ENCODE peak calls at places on chromosomes 3 and 15, in ten cellular contexts. One of them, this sample, is unnamed.

GRCh38 chr3:141011511-141012262 is 39.5 kb upstream of the SPSB4 start:
- DNase-seq in right lobe of liver: peak
- DNase-seq in breast epithelium: peak
- DNase-seq in uterus: peak
- DNase-seq in heart left ventricle: peak
- DNase-seq in brain microvascular endothelial cell: peak
- DNase-seq in right cardiac atrium: peak
- DNase-seq in hepatocyte: peak
- DNase-seq in cardiac muscle cell: peak
- DNase-seq in GM23248: peak
- DNase-seq in this sample: peak

GRCh38 chr15:53454843-53455721 is 304.4 kb downstream of the WDR72 start:
- DNase-seq in breast epithelium: no peak
- DNase-seq in heart left ventricle: no peak
- DNase-seq in uterus: no peak
- DNase-seq in hepatocyte: peak
- DNase-seq in brain microvascular endothelial cell: no peak
- DNase-seq in GM23248: no peak
- DNase-seq in right cardiac atrium: no peak
- DNase-seq in right lobe of liver: no peak
- DNase-seq in cardiac muscle cell: no peak
- DNase-seq in this sample: no peak

GRCh38 chr15:75723847-75724660 is 11.4 kb upstream of the CSPG4 start:
- DNase-seq in GM23248: peak
- DNase-seq in uterus: peak
- DNase-seq in cardiac muscle cell: peak
- DNase-seq in hepatocyte: peak
- DNase-seq in breast epithelium: peak
- DNase-seq in right lobe of liver: peak
- DNase-seq in brain microvascular endothelial cell: peak
- DNase-seq in right cardiac atrium: peak
- DNase-seq in heart left ventricle: peak
- DNase-seq in this sample: peak

GRCh38 chr15:50134524-50135024 is 15.5 kb upstream of the ATP8B4 start:
- DNase-seq in hepatocyte: no peak
- DNase-seq in heart left ventricle: no peak
- DNase-seq in uterus: no peak
- DNase-seq in GM23248: peak
- DNase-seq in breast epithelium: no peak
- DNase-seq in right lobe of liver: no peak
- DNase-seq in right cardiac atrium: no peak
- DNase-seq in cardiac muscle cell: peak
- DNase-seq in brain microvascular endothelial cell: peak
- DNase-seq in this sample: no peak

GRCh38 chr15:99546436-99547100 is 19.2 kb upstream of the MEF2A start:
- DNase-seq in hepatocyte: no peak
- DNase-seq in heart left ventricle: no peak
- DNase-seq in brain microvascular endothelial cell: no peak
- DNase-seq in right cardiac atrium: no peak
- DNase-seq in GM23248: no peak
- DNase-seq in right lobe of liver: no peak
- DNase-seq in cardiac muscle cell: no peak
- DNase-seq in uterus: no peak
- DNase-seq in breast epithelium: no peak
- DNase-seq in this sample: no peak

GRCh38 chr15:70215951-70216350 is 118.2 kb upstream of the TLE3 start:
- DNase-seq in breast epithelium: no peak
- DNase-seq in hepatocyte: no peak
- DNase-seq in uterus: no peak
- DNase-seq in cardiac muscle cell: no peak
- DNase-seq in right lobe of liver: peak
- DNase-seq in heart left ventricle: no peak
- DNase-seq in brain microvascular endothelial cell: no peak
- DNase-seq in GM23248: no peak
- DNase-seq in right cardiac atrium: no peak
- DNase-seq in this sample: no peak

GRCh38 chr15:95875141-95875643 is 455.3 kb upstream of the NR2F2 start:
- DNase-seq in hepatocyte: no peak
- DNase-seq in heart left ventricle: no peak
- DNase-seq in right lobe of liver: no peak
- DNase-seq in cardiac muscle cell: peak
- DNase-seq in breast epithelium: no peak
- DNase-seq in GM23248: peak
- DNase-seq in right cardiac atrium: no peak
- DNase-seq in brain microvascular endothelial cell: peak
- DNase-seq in uterus: peak
- DNase-seq in this sample: no peak

GRCh38 chr3:105965384-105965783 is 96.6 kb upstream of the CBLB start:
- DNase-seq in right lobe of liver: no peak
- DNase-seq in heart left ventricle: no peak
- DNase-seq in breast epithelium: no peak
- DNase-seq in right cardiac atrium: no peak
- DNase-seq in GM23248: peak
- DNase-seq in brain microvascular endothelial cell: peak
- DNase-seq in hepatocyte: no peak
- DNase-seq in cardiac muscle cell: peak
- DNase-seq in uterus: no peak
- DNase-seq in this sample: no peak

GRCh38 chr3:102390465-102390864 is 44.4 kb upstream of the ZPLD1 start:
- DNase-seq in breast epithelium: no peak
- DNase-seq in brain microvascular endothelial cell: no peak
- DNase-seq in right lobe of liver: no peak
- DNase-seq in cardiac muscle cell: no peak
- DNase-seq in hepatocyte: no peak
- DNase-seq in uterus: no peak
- DNase-seq in heart left ventricle: no peak
- DNase-seq in GM23248: no peak
- DNase-seq in right cardiac atrium: no peak
- DNase-seq in this sample: no peak

GRCh38 chr15:74206801-74207281 is 4.3 kb upstream of the STRA6 start:
- DNase-seq in brain microvascular endothelial cell: no peak
- DNase-seq in GM23248: no peak
- DNase-seq in heart left ventricle: no peak
- DNase-seq in right lobe of liver: no peak
- DNase-seq in uterus: no peak
- DNase-seq in right cardiac atrium: no peak
- DNase-seq in cardiac muscle cell: peak
- DNase-seq in hepatocyte: peak
- DNase-seq in breast epithelium: no peak
- DNase-seq in this sample: no peak

GRCh38 chr3:128488995-128489859 is 3.8 kb downstream of the GATA2 start:
- DNase-seq in right cardiac atrium: peak
- DNase-seq in heart left ventricle: peak
- DNase-seq in GM23248: peak
- DNase-seq in breast epithelium: no peak
- DNase-seq in hepatocyte: peak
- DNase-seq in cardiac muscle cell: peak
- DNase-seq in right lobe of liver: no peak
- DNase-seq in brain microvascular endothelial cell: no peak
- DNase-seq in uterus: peak
- DNase-seq in this sample: no peak

DNA sequence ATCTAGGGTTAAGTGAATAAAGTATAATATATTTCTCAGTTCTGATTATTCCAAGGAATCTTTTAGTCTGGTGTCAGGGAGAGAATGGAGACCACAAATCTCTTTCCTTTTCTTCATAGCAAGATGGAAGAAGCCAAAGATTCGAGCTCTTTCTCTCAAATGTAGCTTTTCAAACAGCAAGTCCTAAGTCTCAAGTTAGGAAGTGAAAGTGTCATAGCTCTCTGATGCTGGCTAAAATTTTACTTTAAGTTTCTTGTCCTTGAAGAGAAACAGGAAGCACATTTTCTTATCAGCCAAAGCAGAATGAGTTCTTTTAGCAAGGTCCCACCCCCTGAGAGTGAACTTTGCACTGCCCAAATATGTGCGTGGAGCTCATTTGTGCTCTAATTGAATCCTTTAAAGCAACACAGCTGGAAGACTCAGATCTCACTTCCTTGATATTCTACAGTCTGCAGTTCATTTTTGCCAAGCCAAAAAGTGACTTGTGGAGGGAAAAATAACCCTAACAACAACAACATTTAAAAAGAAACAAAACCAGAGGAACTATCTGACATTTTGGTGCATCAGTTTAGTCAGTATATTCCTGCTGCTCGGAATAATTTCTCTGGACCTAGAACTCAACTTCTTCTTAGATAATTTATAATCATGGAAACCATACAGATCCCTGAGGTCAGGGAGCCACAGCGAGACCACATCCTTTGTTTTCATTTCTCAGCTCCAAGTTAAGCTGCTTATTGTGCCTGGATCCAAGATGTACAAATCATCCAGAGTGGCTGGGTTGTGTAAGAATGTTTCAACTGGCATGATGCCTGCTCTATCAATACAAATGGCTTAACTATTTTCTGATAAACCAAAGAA is 238.7 kb upstream of the P2RY1 start:
- DNase-seq in brain microvascular endothelial cell: peak
- DNase-seq in hepatocyte: peak
- DNase-seq in right lobe of liver: peak
- DNase-seq in heart left ventricle: peak
- DNase-seq in cardiac muscle cell: peak
- DNase-seq in breast epithelium: no peak
- DNase-seq in GM23248: peak
- DNase-seq in uterus: peak
- DNase-seq in right cardiac atrium: peak
- DNase-seq in this sample: no peak
- H3K4me3 ChIP-seq in brain microvascular endothelial cell: peak
- H3K4me3 ChIP-seq in hepatocyte: no peak
- H3K4me3 ChIP-seq in right lobe of liver: peak
- H3K4me3 ChIP-seq in heart left ventricle: peak
- H3K4me3 ChIP-seq in cardiac muscle cell: no peak
- H3K4me3 ChIP-seq in breast epithelium: no peak
- H3K4me3 ChIP-seq in GM23248: peak
- H3K4me3 ChIP-seq in uterus: no peak
- H3K4me3 ChIP-seq in right cardiac atrium: peak
- H3K4me3 ChIP-seq in this sample: no peak

GRCh38 chr3:61248496-61248895 is 2.8 kb downstream of the FHIT start:
- DNase-seq in uterus: no peak
- DNase-seq in right cardiac atrium: no peak
- DNase-seq in cardiac muscle cell: no peak
- DNase-seq in heart left ventricle: no peak
- DNase-seq in breast epithelium: no peak
- DNase-seq in GM23248: no peak
- DNase-seq in brain microvascular endothelial cell: no peak
- DNase-seq in right lobe of liver: no peak
- DNase-seq in hepatocyte: no peak
- DNase-seq in this sample: no peak
- H3K27ac ChIP-seq in uterus: no peak
- H3K27ac ChIP-seq in right cardiac atrium: no peak
- H3K27ac ChIP-seq in cardiac muscle cell: no peak
- H3K27ac ChIP-seq in heart left ventricle: no peak
- H3K27ac ChIP-seq in breast epithelium: no peak
- H3K27ac ChIP-seq in GM23248: no peak
- H3K27ac ChIP-seq in brain microvascular endothelial cell: no peak
- H3K27ac ChIP-seq in right lobe of liver: no peak
- H3K27ac ChIP-seq in hepatocyte: no peak
- H3K27ac ChIP-seq in this sample: no peak

GRCh38 chr3:58009749-58010535 is 1.7 kb downstream of the FLNB start:
- DNase-seq in GM23248: peak
- DNase-seq in breast epithelium: peak
- DNase-seq in right lobe of liver: peak
- DNase-seq in right cardiac atrium: no peak
- DNase-seq in brain microvascular endothelial cell: no peak
- DNase-seq in cardiac muscle cell: no peak
- DNase-seq in heart left ventricle: no peak
- DNase-seq in hepatocyte: peak
- DNase-seq in uterus: no peak
- DNase-seq in this sample: peak

GRCh38 chr3:58009026-58009748 is 965 bp downstream of the FLNB start:
- DNase-seq in brain microvascular endothelial cell: no peak
- DNase-seq in hepatocyte: peak
- DNase-seq in GM23248: peak
- DNase-seq in uterus: no peak
- DNase-seq in heart left ventricle: no peak
- DNase-seq in breast epithelium: no peak
- DNase-seq in right cardiac atrium: peak
- DNase-seq in right lobe of liver: peak
- DNase-seq in cardiac muscle cell: no peak
- DNase-seq in this sample: peak

GRCh38 chr3:58012302-58012701 is 4.1 kb downstream of the FLNB start:
- DNase-seq in heart left ventricle: no peak
- DNase-seq in uterus: no peak
- DNase-seq in right cardiac atrium: no peak
- DNase-seq in GM23248: no peak
- DNase-seq in right lobe of liver: no peak
- DNase-seq in brain microvascular endothelial cell: no peak
- DNase-seq in cardiac muscle cell: no peak
- DNase-seq in breast epithelium: no peak
- DNase-seq in hepatocyte: no peak
- DNase-seq in this sample: no peak

GRCh38 chr3:58011580-58011979 is 3.4 kb downstream of the FLNB start:
- DNase-seq in breast epithelium: no peak
- DNase-seq in GM23248: no peak
- DNase-seq in hepatocyte: no peak
- DNase-seq in heart left ventricle: no peak
- DNase-seq in uterus: no peak
- DNase-seq in cardiac muscle cell: no peak
- DNase-seq in right cardiac atrium: no peak
- DNase-seq in right lobe of liver: no peak
- DNase-seq in brain microvascular endothelial cell: no peak
- DNase-seq in this sample: no peak

GRCh38 chr3:58010562-58010961 is 2.3 kb downstream of the FLNB start:
- DNase-seq in GM23248: peak
- DNase-seq in cardiac muscle cell: no peak
- DNase-seq in right cardiac atrium: no peak
- DNase-seq in hepatocyte: peak
- DNase-seq in heart left ventricle: no peak
- DNase-seq in uterus: no peak
- DNase-seq in breast epithelium: no peak
- DNase-seq in brain microvascular endothelial cell: no peak
- DNase-seq in right lobe of liver: no peak
- DNase-seq in this sample: no peak
- H3K4me3 ChIP-seq in GM23248: peak
- H3K4me3 ChIP-seq in cardiac muscle cell: no peak
- H3K4me3 ChIP-seq in right cardiac atrium: peak
- H3K4me3 ChIP-seq in hepatocyte: peak
- H3K4me3 ChIP-seq in heart left ventricle: peak
- H3K4me3 ChIP-seq in uterus: peak
- H3K4me3 ChIP-seq in breast epithelium: peak
- H3K4me3 ChIP-seq in brain microvascular endothelial cell: peak
- H3K4me3 ChIP-seq in right lobe of liver: peak
- H3K4me3 ChIP-seq in this sample: peak

DNA sequence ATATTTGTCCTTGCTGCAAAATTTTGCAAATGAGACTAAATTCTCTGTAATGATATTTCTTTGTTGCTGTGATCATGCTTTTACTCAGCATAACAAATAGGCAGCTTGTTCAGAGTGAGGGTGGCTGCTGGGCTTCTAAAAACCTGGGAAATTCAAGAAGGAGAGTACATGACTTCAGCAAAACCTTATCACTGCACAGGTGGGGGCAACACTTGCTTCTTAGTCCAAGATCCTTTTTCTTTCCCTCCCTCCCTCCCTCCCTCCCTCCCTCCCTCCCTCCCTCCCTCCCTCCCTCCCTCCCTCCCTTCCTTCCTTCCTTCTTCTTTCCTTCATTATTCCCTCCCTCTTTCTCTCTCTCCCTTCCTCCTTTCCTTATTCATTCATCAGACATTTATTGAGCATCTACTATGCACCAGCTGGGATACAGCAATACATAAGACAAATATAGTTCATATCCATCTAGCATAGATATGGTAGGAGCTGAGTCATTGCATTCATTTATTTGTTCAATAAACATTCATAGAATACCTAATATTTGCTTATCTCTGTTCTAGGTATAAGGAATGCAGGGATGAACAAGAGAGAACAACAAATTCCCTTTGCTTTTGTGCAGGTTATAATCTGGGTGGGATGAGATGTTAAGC is 210.5 kb downstream of the PDCD6IP start:
- DNase-seq in GM23248: no peak
- DNase-seq in right lobe of liver: no peak
- DNase-seq in hepatocyte: no peak
- DNase-seq in cardiac muscle cell: no peak
- DNase-seq in breast epithelium: no peak
- DNase-seq in right cardiac atrium: no peak
- DNase-seq in uterus: no peak
- DNase-seq in brain microvascular endothelial cell: no peak
- DNase-seq in heart left ventricle: no peak
- DNase-seq in this sample: no peak
- H3K27ac ChIP-seq in GM23248: no peak
- H3K27ac ChIP-seq in right lobe of liver: no peak
- H3K27ac ChIP-seq in hepatocyte: no peak
- H3K27ac ChIP-seq in cardiac muscle cell: no peak
- H3K27ac ChIP-seq in breast epithelium: no peak
- H3K27ac ChIP-seq in right cardiac atrium: no peak
- H3K27ac ChIP-seq in uterus: no peak
- H3K27ac ChIP-seq in brain microvascular endothelial cell: peak
- H3K27ac ChIP-seq in heart left ventricle: no peak
- H3K27ac ChIP-seq in this sample: no peak

This sample was measured in left lung.